ENCODE peak calls at places on chromosomes 4 and X, in seven cellular contexts. V is mesendoderm, E is IMR-90, R is mesenchymal stem cell, X is H9, M is H1, S is trophoblast cell. O is an unnamed sample. For H3K4me1, the result is how much of the 10 kb centered on the place peaks cover.

GRCh38 chrX:56232221-56233082 is at the start of gene KLF8:
- DNase-seq in V (peak), E (no peak), R (no peak), X (peak), M (no peak), S (peak), O (no peak)

GRCh38 chrX:136061302-136061701 is 76.1 kb downstream of the SLC9A6 start:
- DNase-seq in V (no peak), E (no peak), R (no peak), X (no peak), M (no peak), S (no peak), O (no peak)

GRCh38 chrX:55908685-55909212 is 191.2 kb downstream of the RRAGB start:
- DNase-seq in V (peak), E (no peak), R (peak), X (peak), M (no peak), S (peak), O (peak)

GRCh38 chr4:10524196-10524833 is 67.1 kb upstream of the ZNF518B start:
- DNase-seq in V (no peak), E (no peak), R (no peak), X (no peak), M (no peak), S (no peak), O (no peak)

GRCh38 chr4:8919651-8920288 is 48.1 kb upstream of the HMX1 start:
- DNase-seq in V (no peak), E (no peak), R (no peak), X (no peak), M (no peak), S (no peak), O (no peak)

GRCh38 chrX:54171527-54171926 is 11.5 kb downstream of the FAM120C start:
- DNase-seq in V (no peak), E (no peak), R (peak), X (no peak), M (no peak), S (no peak), O (no peak)

GRCh38 chr4:163866728-163867313 is 372.3 kb downstream of the TMA16 start:
- DNase-seq in V (peak), E (peak), R (peak), X (no peak), M (no peak), S (no peak), O (no peak)

GRCh38 chr4:26870576-26871260 is 10.1 kb downstream of the STIM2 start:
- DNase-seq in V (peak), E (no peak), R (no peak), X (no peak), M (no peak), S (peak), O (no peak)

GRCh38 chr4:40940317-40940720 is 190.6 kb downstream of the NSUN7 start:
- DNase-seq in V (no peak), E (no peak), R (no peak), X (no peak), M (no peak), S (no peak), O (no peak)

GRCh38 chr4:140719693-140720092 is 36.5 kb downstream of the TBC1D9 start:
- DNase-seq in V (no peak), E (no peak), R (no peak), X (no peak), M (no peak), S (no peak), O (no peak)
- H3K4me1 ChIP-seq in V (under half), E (under half), R (under half), X (under half), M (under half), S (under half), O (under half)

DNA sequence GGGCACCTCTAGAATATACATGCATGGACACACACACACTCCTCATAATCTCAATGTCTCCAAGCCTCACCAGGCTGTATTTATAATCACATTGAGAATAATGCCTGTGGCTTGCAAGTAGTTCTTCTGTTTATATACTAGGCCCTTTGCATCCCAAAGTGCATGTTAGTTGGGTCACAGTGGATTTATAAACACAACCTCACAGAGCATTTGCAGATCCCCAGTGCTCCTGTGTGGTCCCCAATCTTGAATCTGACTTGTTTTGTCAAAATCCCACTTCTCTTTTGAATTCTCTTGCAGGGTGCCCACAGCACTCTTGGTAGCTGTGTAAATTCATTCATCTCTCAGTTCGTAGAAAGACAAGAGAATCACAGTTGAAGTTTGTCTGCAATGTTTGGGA is 49.6 kb upstream of the PROM1 start:
- DNase-seq in V (no peak), E (no peak), R (peak), X (no peak), M (no peak), S (no peak), O (no peak)
- H3K18ac ChIP-seq in V (no peak), E (no peak), R (no peak), X (no peak), M (no peak), S (no peak), O (no peak)

GRCh38 chr4:119105605-119106004 is 30.0 kb upstream of the MYOZ2 start:
- DNase-seq in V (no peak), E (no peak), R (no peak), X (no peak), M (no peak), S (no peak), O (no peak)
- H3K4me1 ChIP-seq in V (under half), E (under half), R (under half), X (under half), M (under half), S (under half), O (under half)

DNA sequence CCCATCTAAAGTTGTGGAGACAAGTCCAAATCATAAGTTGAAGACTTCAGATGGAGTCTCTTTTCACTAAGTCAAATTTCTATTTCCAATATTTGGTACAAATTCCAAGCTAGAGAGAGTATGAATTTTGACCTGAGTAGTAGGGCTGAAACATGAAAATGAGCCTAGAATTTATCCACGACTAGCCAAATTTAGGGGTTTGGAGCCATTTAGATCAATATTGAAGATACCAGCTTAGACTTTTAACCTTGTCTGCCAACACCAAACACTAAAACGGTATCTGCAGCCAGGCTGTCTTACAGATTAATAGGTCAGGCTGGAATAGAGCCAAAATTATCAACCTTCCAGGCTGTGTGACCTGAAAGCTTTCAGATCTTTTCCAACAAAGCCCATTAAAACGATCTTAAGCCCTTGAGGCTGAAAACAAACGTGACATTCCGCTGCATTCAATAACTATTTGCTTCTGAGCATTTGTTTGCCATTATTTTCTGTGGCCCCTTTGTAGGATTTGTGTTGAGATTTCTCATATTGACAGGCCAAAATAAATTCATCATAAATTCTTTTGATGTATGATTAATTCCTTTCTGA is 268.7 kb upstream of the DKK2 start:
- DNase-seq in V (no peak), E (no peak), R (no peak), X (no peak), M (no peak), S (no peak), O (peak)
- H3K18ac ChIP-seq in V (no peak), E (no peak), R (no peak), X (no peak), M (no peak), S (no peak), O (no peak)

GRCh38 chr4:140133576-140133975 is 20.4 kb downstream of the MAML3 start:
- DNase-seq in V (no peak), E (peak), R (peak), X (no peak), M (no peak), S (peak), O (no peak)
- H3K4me1 ChIP-seq in V (under half), E (under half), R (under half), X (under half), M (under half), S (under half), O (under half)

O was measured in neuronal stem cell.